ENCODE peak calls at places on chromosomes 12 and 14, in four cellular contexts. K is stimulated activated CD4-positive, alpha-beta T cell treated with anti-CD3 and anti-CD28 coated beads, Interleukin-1b, Interleukin-23, amount 100 ng/mL, for 24 hours; P is nucleus accumbens; A is hypothalamus. E is an unnamed sample.

GRCh38 chr12:28222959-28223662 is 32.9 kb downstream of the CCDC91 start:
- DNase-seq in P (no peak), K (no peak), A (no peak), E (no peak)

GRCh38 chr12:3752096-3752709 is 706 bp downstream of the CRACR2A start:
- DNase-seq in P (no peak), K (peak), A (no peak), E (peak)

GRCh38 chr14:58617619-58618018 is 20.1 kb upstream of the DACT1 start:
- DNase-seq in K (no peak), A (no peak), P (no peak), E (no peak)

GRCh38 chr12:65414526-65414925 is 136.0 kb downstream of the MSRB3 start:
- DNase-seq in A (no peak), K (no peak), P (no peak), E (no peak)

GRCh38 chr14:24632336-24632735 is 1.7 kb downstream of the GZMB start:
- DNase-seq in A (no peak), K (no peak), P (no peak), E (no peak)

GRCh38 chr12:97148941-97149559 is 242.0 kb downstream of the NEDD1 start:
- DNase-seq in K (peak), A (no peak), P (peak), E (no peak)

GRCh38 chr12:13339538-13339937 is 143.0 kb downstream of the EMP1 start:
- DNase-seq in P (no peak), K (no peak), A (no peak), E (no peak)

GRCh38 chr12:22978962-22979361 is 354.0 kb downstream of the ETNK1 start:
- DNase-seq in A (no peak), P (no peak), K (no peak), E (no peak)

GRCh38 chr12:58443981-58444371 is 476.3 kb downstream of the LRIG3 start:
- DNase-seq in K (no peak), A (no peak), P (no peak), E (no peak)

GRCh38 chr12:4962539-4963486 is 53.1 kb downstream of the KCNA1 start:
- DNase-seq in K (no peak), P (no peak), A (no peak), E (peak)

GRCh38 chr12:107349839-107350238 is 256.5 kb upstream of the CRY1 start:
- DNase-seq in A (no peak), K (no peak), P (no peak), E (no peak)